ENCODE peak calls at places on chromosome 15, in seven cellular contexts. One of them, this sample, is unnamed.

GRCh38 chr15:83110361-83110760 is 2.9 kb downstream of the TM6SF1 start:
- DNase-seq in NB4: no peak
- DNase-seq in fibroblast of lung: no peak
- DNase-seq in RWPE2: no peak
- DNase-seq in aorta: no peak
- DNase-seq in AG04450: no peak
- DNase-seq in kidney epithelial cell: no peak
- DNase-seq in this sample: no peak

GRCh38 chr15:70055601-70056051 is 42.1 kb downstream of the TLE3 start:
- DNase-seq in kidney epithelial cell: no peak
- DNase-seq in RWPE2: no peak
- DNase-seq in AG04450: no peak
- DNase-seq in aorta: peak
- DNase-seq in NB4: no peak
- DNase-seq in fibroblast of lung: no peak
- DNase-seq in this sample: no peak

GRCh38 chr15:97875513-97876285 is 84.8 kb upstream of the ARRDC4 start:
- DNase-seq in aorta: no peak
- DNase-seq in kidney epithelial cell: no peak
- DNase-seq in fibroblast of lung: no peak
- DNase-seq in NB4: no peak
- DNase-seq in AG04450: no peak
- DNase-seq in RWPE2: peak
- DNase-seq in this sample: no peak

GRCh38 chr15:70726753-70727152 is 36.6 kb downstream of the UACA start:
- DNase-seq in NB4: no peak
- DNase-seq in aorta: no peak
- DNase-seq in RWPE2: no peak
- DNase-seq in AG04450: no peak
- DNase-seq in kidney epithelial cell: no peak
- DNase-seq in fibroblast of lung: peak
- DNase-seq in this sample: peak

GRCh38 chr15:78317145-78317836 is 17.9 kb upstream of the SKIC8 start:
- DNase-seq in RWPE2: no peak
- DNase-seq in kidney epithelial cell: no peak
- DNase-seq in fibroblast of lung: no peak
- DNase-seq in NB4: peak
- DNase-seq in aorta: peak
- DNase-seq in AG04450: no peak
- DNase-seq in this sample: no peak

GRCh38 chr15:70494861-70495571 is 268.3 kb downstream of the UACA start:
- DNase-seq in aorta: peak
- DNase-seq in fibroblast of lung: peak
- DNase-seq in NB4: no peak
- DNase-seq in RWPE2: peak
- DNase-seq in kidney epithelial cell: peak
- DNase-seq in AG04450: peak
- DNase-seq in this sample: peak

GRCh38 chr15:57540736-57541135 is 51.0 kb upstream of the MYZAP start:
- DNase-seq in aorta: no peak
- DNase-seq in kidney epithelial cell: no peak
- DNase-seq in RWPE2: peak
- DNase-seq in fibroblast of lung: no peak
- DNase-seq in NB4: no peak
- DNase-seq in AG04450: no peak
- DNase-seq in this sample: no peak

GRCh38 chr15:52261498-52262242 is 33.9 kb downstream of the MYO5C start:
- DNase-seq in RWPE2: peak
- DNase-seq in NB4: peak
- DNase-seq in kidney epithelial cell: peak
- DNase-seq in fibroblast of lung: peak
- DNase-seq in aorta: peak
- DNase-seq in AG04450: peak
- DNase-seq in this sample: peak

GRCh38 chr15:31483924-31484368 is 157.3 kb downstream of the KLF13 start:
- DNase-seq in kidney epithelial cell: no peak
- DNase-seq in fibroblast of lung: no peak
- DNase-seq in aorta: no peak
- DNase-seq in AG04450: no peak
- DNase-seq in RWPE2: no peak
- DNase-seq in NB4: no peak
- DNase-seq in this sample: no peak
- H3K4me3 ChIP-seq in kidney epithelial cell: no peak
- H3K4me3 ChIP-seq in fibroblast of lung: no peak
- H3K4me3 ChIP-seq in aorta: no peak
- H3K4me3 ChIP-seq in AG04450: no peak
- H3K4me3 ChIP-seq in RWPE2: no peak
- H3K4me3 ChIP-seq in NB4: no peak
- H3K4me3 ChIP-seq in this sample: no peak

GRCh38 chr15:73924258-73924921 is 1.9 kb upstream of the LOXL1 start:
- DNase-seq in aorta: peak
- DNase-seq in NB4: peak
- DNase-seq in RWPE2: no peak
- DNase-seq in fibroblast of lung: peak
- DNase-seq in AG04450: peak
- DNase-seq in kidney epithelial cell: no peak
- DNase-seq in this sample: peak
- H3K4me3 ChIP-seq in aorta: no peak
- H3K4me3 ChIP-seq in NB4: no peak
- H3K4me3 ChIP-seq in RWPE2: no peak
- H3K4me3 ChIP-seq in fibroblast of lung: no peak
- H3K4me3 ChIP-seq in AG04450: peak
- H3K4me3 ChIP-seq in kidney epithelial cell: no peak
- H3K4me3 ChIP-seq in this sample: no peak

GRCh38 chr15:28101201-28101600 is 2.1 kb upstream of the OCA2 start:
- DNase-seq in RWPE2: peak
- DNase-seq in fibroblast of lung: no peak
- DNase-seq in AG04450: no peak
- DNase-seq in kidney epithelial cell: no peak
- DNase-seq in aorta: no peak
- DNase-seq in NB4: no peak
- DNase-seq in this sample: no peak

GRCh38 chr15:28098766-28099554 is at the start of gene OCA2:
- DNase-seq in RWPE2: no peak
- DNase-seq in fibroblast of lung: peak
- DNase-seq in NB4: peak
- DNase-seq in aorta: peak
- DNase-seq in kidney epithelial cell: peak
- DNase-seq in AG04450: no peak
- DNase-seq in this sample: peak

GRCh38 chr15:28100516-28101195 is 1.5 kb upstream of the OCA2 start:
- DNase-seq in RWPE2: no peak
- DNase-seq in NB4: peak
- DNase-seq in AG04450: no peak
- DNase-seq in fibroblast of lung: no peak
- DNase-seq in aorta: no peak
- DNase-seq in kidney epithelial cell: no peak
- DNase-seq in this sample: no peak

GRCh38 chr15:28098360-28098765 is 752 bp downstream of the OCA2 start:
- DNase-seq in RWPE2: no peak
- DNase-seq in kidney epithelial cell: no peak
- DNase-seq in NB4: no peak
- DNase-seq in AG04450: no peak
- DNase-seq in aorta: no peak
- DNase-seq in fibroblast of lung: no peak
- DNase-seq in this sample: no peak

GRCh38 chr15:28099555-28100140 is 533 bp upstream of the OCA2 start:
- DNase-seq in fibroblast of lung: no peak
- DNase-seq in AG04450: no peak
- DNase-seq in NB4: no peak
- DNase-seq in kidney epithelial cell: no peak
- DNase-seq in aorta: no peak
- DNase-seq in RWPE2: no peak
- DNase-seq in this sample: no peak
- H3K4me3 ChIP-seq in fibroblast of lung: no peak
- H3K4me3 ChIP-seq in AG04450: peak
- H3K4me3 ChIP-seq in NB4: no peak
- H3K4me3 ChIP-seq in kidney epithelial cell: no peak
- H3K4me3 ChIP-seq in aorta: no peak
- H3K4me3 ChIP-seq in RWPE2: no peak
- H3K4me3 ChIP-seq in this sample: no peak

GRCh38 chr15:90989040-90989768 is 5.1 kb downstream of the PRC1 start:
- DNase-seq in kidney epithelial cell: no peak
- DNase-seq in aorta: no peak
- DNase-seq in AG04450: no peak
- DNase-seq in fibroblast of lung: no peak
- DNase-seq in NB4: peak
- DNase-seq in RWPE2: no peak
- DNase-seq in this sample: no peak
- H3K4me3 ChIP-seq in kidney epithelial cell: no peak
- H3K4me3 ChIP-seq in aorta: no peak
- H3K4me3 ChIP-seq in AG04450: no peak
- H3K4me3 ChIP-seq in fibroblast of lung: no peak
- H3K4me3 ChIP-seq in NB4: peak
- H3K4me3 ChIP-seq in RWPE2: no peak
- H3K4me3 ChIP-seq in this sample: no peak

DNA sequence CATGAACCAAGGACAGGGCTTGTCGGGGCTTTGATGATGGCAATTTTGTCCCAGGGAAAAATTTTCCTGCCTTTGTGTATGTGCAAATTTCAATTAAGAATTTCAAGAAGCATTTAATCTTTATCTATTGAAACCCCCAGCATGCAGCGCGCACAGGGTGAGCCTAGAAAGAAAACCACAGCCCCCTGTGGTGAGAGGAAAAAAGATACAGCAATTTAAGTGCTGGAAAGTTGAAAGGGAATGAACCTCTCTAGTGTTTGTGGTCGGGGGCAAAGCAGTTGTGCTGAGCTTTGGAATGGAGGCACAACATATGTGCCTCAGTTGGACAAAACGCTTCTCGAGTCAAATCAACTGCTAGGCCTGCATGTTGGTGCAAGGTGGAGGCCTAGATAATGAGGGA is 111.8 kb upstream of the C15orf61 start:
- DNase-seq in NB4: no peak
- DNase-seq in AG04450: no peak
- DNase-seq in fibroblast of lung: no peak
- DNase-seq in aorta: no peak
- DNase-seq in kidney epithelial cell: no peak
- DNase-seq in RWPE2: no peak
- DNase-seq in this sample: no peak
- H3K4me3 ChIP-seq in NB4: no peak
- H3K4me3 ChIP-seq in AG04450: no peak
- H3K4me3 ChIP-seq in fibroblast of lung: no peak
- H3K4me3 ChIP-seq in aorta: no peak
- H3K4me3 ChIP-seq in kidney epithelial cell: no peak
- H3K4me3 ChIP-seq in RWPE2: no peak
- H3K4me3 ChIP-seq in this sample: no peak

GRCh38 chr15:60795889-60796288 is 316.9 kb upstream of the ICE2 start:
- DNase-seq in aorta: no peak
- DNase-seq in RWPE2: no peak
- DNase-seq in NB4: no peak
- DNase-seq in fibroblast of lung: no peak
- DNase-seq in kidney epithelial cell: no peak
- DNase-seq in AG04450: no peak
- DNase-seq in this sample: no peak
- H3K4me3 ChIP-seq in aorta: no peak
- H3K4me3 ChIP-seq in RWPE2: no peak
- H3K4me3 ChIP-seq in NB4: no peak
- H3K4me3 ChIP-seq in fibroblast of lung: no peak
- H3K4me3 ChIP-seq in kidney epithelial cell: no peak
- H3K4me3 ChIP-seq in AG04450: no peak
- H3K4me3 ChIP-seq in this sample: no peak

DNA sequence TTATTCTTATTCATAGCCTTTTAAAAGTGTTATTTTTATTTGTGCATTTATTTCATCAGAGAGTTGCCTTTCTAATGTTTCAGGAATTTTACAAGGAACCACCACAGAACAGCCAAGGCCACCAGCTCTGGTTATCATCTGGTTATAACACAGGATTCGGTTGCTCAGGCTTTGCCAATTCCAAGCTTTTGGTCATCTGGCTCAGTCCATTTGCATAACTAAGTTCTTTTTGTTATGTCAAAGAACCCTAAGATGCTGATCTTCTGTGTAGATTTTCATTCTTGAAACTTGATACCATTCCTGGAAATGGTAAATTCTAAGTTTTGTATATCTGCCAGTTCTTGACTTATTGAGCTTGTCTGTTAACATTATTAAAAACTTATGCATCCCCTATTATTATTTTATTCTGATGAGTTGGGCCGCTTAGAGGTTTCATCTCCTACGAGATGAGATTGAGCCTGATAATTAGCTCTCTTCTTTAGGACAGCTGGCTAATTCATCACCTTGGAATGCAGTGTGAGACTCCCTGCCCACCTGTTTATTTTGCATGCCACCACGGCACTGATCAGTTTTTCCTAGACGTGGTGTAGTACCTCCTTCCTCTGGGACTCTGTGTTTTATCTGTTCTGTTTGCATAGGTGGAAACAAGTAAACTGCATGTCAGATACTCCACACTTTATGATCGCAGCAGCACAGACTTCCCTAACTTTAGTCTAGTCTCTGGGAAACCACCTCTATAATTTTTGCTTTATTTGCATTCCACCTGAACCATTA is 264.8 kb downstream of the SLCO3A1 start:
- DNase-seq in AG04450: no peak
- DNase-seq in RWPE2: peak
- DNase-seq in kidney epithelial cell: no peak
- DNase-seq in fibroblast of lung: peak
- DNase-seq in NB4: no peak
- DNase-seq in aorta: no peak
- DNase-seq in this sample: peak
- H3K4me3 ChIP-seq in AG04450: no peak
- H3K4me3 ChIP-seq in RWPE2: no peak
- H3K4me3 ChIP-seq in kidney epithelial cell: no peak
- H3K4me3 ChIP-seq in fibroblast of lung: no peak
- H3K4me3 ChIP-seq in NB4: no peak
- H3K4me3 ChIP-seq in aorta: no peak
- H3K4me3 ChIP-seq in this sample: no peak